ENCODE peak calls at places on chromosomes 1 and 21, in five cellular contexts. One of them, this sample, is unnamed.

GRCh38 chr1:119621714-119622113 is 26.4 kb downstream of the ZNF697 start:
- DNase-seq in fibroblast of mammary gland: no peak
- DNase-seq in endodermal cell: no peak
- DNase-seq in GM23338: no peak
- DNase-seq in adipocyte: no peak
- DNase-seq in this sample: no peak

GRCh38 chr1:20365421-20366075 is 74.9 kb downstream of the VWA5B1 start:
- DNase-seq in adipocyte: no peak
- DNase-seq in endodermal cell: no peak
- DNase-seq in fibroblast of mammary gland: no peak
- DNase-seq in GM23338: no peak
- DNase-seq in this sample: no peak

GRCh38 chr1:232486454-232487202 is 143.3 kb downstream of the SIPA1L2 start:
- DNase-seq in GM23338: no peak
- DNase-seq in endodermal cell: no peak
- DNase-seq in adipocyte: peak
- DNase-seq in fibroblast of mammary gland: no peak
- DNase-seq in this sample: peak

GRCh38 chr21:29175408-29176147 is 45.1 kb downstream of the MAP3K7CL start:
- DNase-seq in endodermal cell: no peak
- DNase-seq in GM23338: no peak
- DNase-seq in fibroblast of mammary gland: peak
- DNase-seq in adipocyte: peak
- DNase-seq in this sample: no peak

GRCh38 chr1:245797592-245798366 is 643.0 kb downstream of the KIF26B start:
- DNase-seq in GM23338: peak
- DNase-seq in adipocyte: peak
- DNase-seq in fibroblast of mammary gland: peak
- DNase-seq in endodermal cell: peak
- DNase-seq in this sample: peak

GRCh38 chr1:152878042-152878441 is at the start of gene SMCP:
- DNase-seq in endodermal cell: peak
- DNase-seq in adipocyte: no peak
- DNase-seq in GM23338: peak
- DNase-seq in fibroblast of mammary gland: no peak
- DNase-seq in this sample: no peak

GRCh38 chr21:29265690-29266479 is 32.8 kb upstream of the BACH1 start:
- DNase-seq in fibroblast of mammary gland: peak
- DNase-seq in endodermal cell: no peak
- DNase-seq in GM23338: no peak
- DNase-seq in adipocyte: no peak
- DNase-seq in this sample: no peak

GRCh38 chr1:151612506-151613274 is 840 bp downstream of the SNX27 start:
- DNase-seq in GM23338: peak
- DNase-seq in endodermal cell: peak
- DNase-seq in fibroblast of mammary gland: peak
- DNase-seq in adipocyte: peak
- DNase-seq in this sample: peak

GRCh38 chr1:30534551-30534940 is 188.8 kb downstream of the MATN1 start:
- DNase-seq in GM23338: no peak
- DNase-seq in fibroblast of mammary gland: no peak
- DNase-seq in endodermal cell: no peak
- DNase-seq in adipocyte: no peak
- DNase-seq in this sample: no peak

GRCh38 chr1:41151846-41152245 is 90.3 kb downstream of the SCMH1 start:
- DNase-seq in fibroblast of mammary gland: no peak
- DNase-seq in adipocyte: no peak
- DNase-seq in GM23338: no peak
- DNase-seq in endodermal cell: peak
- DNase-seq in this sample: peak
- H3K4me3 ChIP-seq in fibroblast of mammary gland: no peak
- H3K4me3 ChIP-seq in adipocyte: peak
- H3K4me3 ChIP-seq in GM23338: no peak
- H3K4me3 ChIP-seq in endodermal cell: no peak
- H3K4me3 ChIP-seq in this sample: no peak

GRCh38 chr1:1677718-1678580 is 14.6 kb downstream of the SLC35E2B start:
- DNase-seq in adipocyte: no peak
- DNase-seq in GM23338: peak
- DNase-seq in fibroblast of mammary gland: no peak
- DNase-seq in endodermal cell: no peak
- DNase-seq in this sample: no peak
- H3K4me3 ChIP-seq in adipocyte: no peak
- H3K4me3 ChIP-seq in GM23338: no peak
- H3K4me3 ChIP-seq in fibroblast of mammary gland: no peak
- H3K4me3 ChIP-seq in endodermal cell: no peak
- H3K4me3 ChIP-seq in this sample: no peak

GRCh38 chr1:22803833-22804232 is 93.2 kb downstream of the EPHB2 start:
- DNase-seq in fibroblast of mammary gland: no peak
- DNase-seq in GM23338: no peak
- DNase-seq in endodermal cell: no peak
- DNase-seq in adipocyte: no peak
- DNase-seq in this sample: peak

GRCh38 chr1:22804333-22804906 is 93.8 kb downstream of the EPHB2 start:
- DNase-seq in GM23338: no peak
- DNase-seq in adipocyte: no peak
- DNase-seq in fibroblast of mammary gland: peak
- DNase-seq in endodermal cell: no peak
- DNase-seq in this sample: peak

GRCh38 chr1:22801347-22801746 is 90.7 kb downstream of the EPHB2 start:
- DNase-seq in GM23338: no peak
- DNase-seq in fibroblast of mammary gland: no peak
- DNase-seq in endodermal cell: no peak
- DNase-seq in adipocyte: no peak
- DNase-seq in this sample: no peak

GRCh38 chr1:22799971-22800370 is 89.3 kb downstream of the EPHB2 start:
- DNase-seq in GM23338: no peak
- DNase-seq in endodermal cell: no peak
- DNase-seq in fibroblast of mammary gland: no peak
- DNase-seq in adipocyte: no peak
- DNase-seq in this sample: no peak

GRCh38 chr1:22801753-22802152 is 91.1 kb downstream of the EPHB2 start:
- DNase-seq in endodermal cell: peak
- DNase-seq in fibroblast of mammary gland: no peak
- DNase-seq in adipocyte: no peak
- DNase-seq in GM23338: peak
- DNase-seq in this sample: no peak
- H3K4me3 ChIP-seq in endodermal cell: no peak
- H3K4me3 ChIP-seq in fibroblast of mammary gland: no peak
- H3K4me3 ChIP-seq in adipocyte: no peak
- H3K4me3 ChIP-seq in GM23338: no peak
- H3K4me3 ChIP-seq in this sample: no peak

GRCh38 chr1:236365999-236366570 is 28.0 kb upstream of the EDARADD start:
- DNase-seq in GM23338: no peak
- DNase-seq in endodermal cell: no peak
- DNase-seq in fibroblast of mammary gland: no peak
- DNase-seq in adipocyte: no peak
- DNase-seq in this sample: no peak
- H3K4me3 ChIP-seq in GM23338: no peak
- H3K4me3 ChIP-seq in endodermal cell: no peak
- H3K4me3 ChIP-seq in fibroblast of mammary gland: no peak
- H3K4me3 ChIP-seq in adipocyte: no peak
- H3K4me3 ChIP-seq in this sample: no peak

GRCh38 chr1:38778051-38778450 is 81.5 kb downstream of the RRAGC start:
- DNase-seq in adipocyte: no peak
- DNase-seq in GM23338: no peak
- DNase-seq in endodermal cell: no peak
- DNase-seq in fibroblast of mammary gland: no peak
- DNase-seq in this sample: no peak

GRCh38 chr1:38775175-38775845 is 84.3 kb downstream of the RRAGC start:
- DNase-seq in fibroblast of mammary gland: no peak
- DNase-seq in adipocyte: no peak
- DNase-seq in endodermal cell: no peak
- DNase-seq in GM23338: no peak
- DNase-seq in this sample: no peak

GRCh38 chr1:38777464-38777957 is 82.1 kb downstream of the RRAGC start:
- DNase-seq in GM23338: no peak
- DNase-seq in adipocyte: no peak
- DNase-seq in endodermal cell: no peak
- DNase-seq in fibroblast of mammary gland: no peak
- DNase-seq in this sample: no peak

GRCh38 chr1:38778521-38778920 is 81.1 kb downstream of the RRAGC start:
- DNase-seq in endodermal cell: no peak
- DNase-seq in GM23338: no peak
- DNase-seq in adipocyte: no peak
- DNase-seq in fibroblast of mammary gland: no peak
- DNase-seq in this sample: no peak

GRCh38 chr1:38776466-38776865 is 83.1 kb downstream of the RRAGC start:
- DNase-seq in adipocyte: no peak
- DNase-seq in GM23338: no peak
- DNase-seq in fibroblast of mammary gland: no peak
- DNase-seq in endodermal cell: no peak
- DNase-seq in this sample: no peak
- H3K4me3 ChIP-seq in adipocyte: no peak
- H3K4me3 ChIP-seq in GM23338: no peak
- H3K4me3 ChIP-seq in fibroblast of mammary gland: no peak
- H3K4me3 ChIP-seq in endodermal cell: no peak
- H3K4me3 ChIP-seq in this sample: no peak

GRCh38 chr1:167635941-167636340 is 5.9 kb downstream of the RCSD1 start:
- DNase-seq in GM23338: no peak
- DNase-seq in endodermal cell: no peak
- DNase-seq in adipocyte: no peak
- DNase-seq in fibroblast of mammary gland: no peak
- DNase-seq in this sample: no peak
- H3K4me3 ChIP-seq in GM23338: peak
- H3K4me3 ChIP-seq in endodermal cell: no peak
- H3K4me3 ChIP-seq in adipocyte: no peak
- H3K4me3 ChIP-seq in fibroblast of mammary gland: no peak
- H3K4me3 ChIP-seq in this sample: no peak

GRCh38 chr1:234603221-234604204 is 6.5 kb downstream of the IRF2BP2 start:
- DNase-seq in adipocyte: peak
- DNase-seq in fibroblast of mammary gland: peak
- DNase-seq in GM23338: no peak
- DNase-seq in endodermal cell: no peak
- DNase-seq in this sample: no peak
- H3K4me3 ChIP-seq in adipocyte: peak
- H3K4me3 ChIP-seq in fibroblast of mammary gland: peak
- H3K4me3 ChIP-seq in GM23338: peak
- H3K4me3 ChIP-seq in endodermal cell: peak
- H3K4me3 ChIP-seq in this sample: peak

DNA sequence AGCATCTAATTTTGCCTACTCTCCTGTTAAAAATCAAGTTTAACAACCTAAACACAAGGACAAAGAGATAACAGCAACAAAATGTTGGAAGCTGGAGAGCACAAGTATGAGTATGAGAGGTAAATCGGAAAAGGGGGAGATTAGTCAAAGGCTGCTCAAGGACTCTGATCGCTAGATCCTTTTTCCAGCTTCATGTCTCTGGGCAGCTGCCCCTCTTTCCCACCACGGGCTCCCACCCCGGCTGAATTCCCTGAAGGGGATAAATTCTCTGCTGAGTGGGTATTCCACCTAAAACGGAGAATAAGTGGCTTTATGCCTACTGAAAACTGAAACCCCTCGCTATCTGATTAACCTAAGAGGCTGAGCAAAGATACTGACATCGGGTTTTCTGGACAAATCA is 696 bp upstream of the CTBS start:
- DNase-seq in fibroblast of mammary gland: no peak
- DNase-seq in GM23338: no peak
- DNase-seq in adipocyte: no peak
- DNase-seq in endodermal cell: no peak
- DNase-seq in this sample: no peak
- H3K4me3 ChIP-seq in fibroblast of mammary gland: peak
- H3K4me3 ChIP-seq in GM23338: peak
- H3K4me3 ChIP-seq in adipocyte: peak
- H3K4me3 ChIP-seq in endodermal cell: peak
- H3K4me3 ChIP-seq in this sample: peak